ENCODE peak calls at places on chromosome 20, in four cellular contexts. U is B cell, W is GM10248, G is HFF-Myc. D is an unnamed sample.
A peak's percentile ranks its signal among the peaks of the same experiment; 100 is the strongest.

GRCh38 chr20:63441136-63441776 is 31.2 kb downstream of the KCNQ2 start:
- DNase-seq in U (no peak), W (peak; percentile 73), G (no peak), D (peak; percentile 93)

GRCh38 chr20:8796088-8796665 is 272.7 kb upstream of the PLCB4 start:
- DNase-seq in U (no peak), G (no peak), W (no peak), D (no peak)

GRCh38 chr20:15111654-15112053 is 774.2 kb upstream of the FLRT3 start:
- DNase-seq in W (no peak), U (no peak), G (no peak), D (no peak)

GRCh38 chr20:21102691-21103311 is 3.4 kb downstream of the LINC00237 start:
- DNase-seq in U (no peak), W (peak; percentile 55), G (no peak), D (peak; percentile 49)

GRCh38 chr20:51381557-51381956 is 161.0 kb downstream of the NFATC2 start:
- DNase-seq in U (no peak), W (no peak), G (no peak), D (no peak)

GRCh38 chr20:43043887-43044286 is 145.8 kb downstream of the PTPRT start:
- DNase-seq in G (no peak), U (no peak), W (no peak), D (no peak)

GRCh38 chr20:62850333-62850974 is 11.2 kb downstream of the TCFL5 start:
- DNase-seq in W (no peak), G (no peak), U (no peak), D (no peak)

GRCh38 chr20:6160736-6161135 is 37.9 kb upstream of the FERMT1 start:
- DNase-seq in W (no peak), U (no peak), G (no peak), D (no peak)

GRCh38 chr20:11838076-11838636 is 79.5 kb upstream of the BTBD3 start:
- DNase-seq in W (no peak), U (no peak), G (no peak), D (no peak)

GRCh38 chr20:35013421-35014411 is 58.0 kb downstream of the MYH7B start:
- DNase-seq in W (no peak), U (no peak), G (no peak), D (no peak)

GRCh38 chr20:35135867-35136586 is 11.1 kb downstream of the EDEM2 start:
- DNase-seq in U (no peak), W (no peak), G (no peak), D (no peak)

GRCh38 chr20:51910202-51911050 is 108.1 kb upstream of the SALL4 start:
- DNase-seq in W (no peak), G (no peak), U (no peak), D (no peak)

GRCh38 chr20:3082955-3083952 is 1.3 kb downstream of the AVP start:
- DNase-seq in U (no peak), W (no peak), G (no peak), D (no peak)

GRCh38 chr20:33465536-33466302 is 22.2 kb upstream of the SNTA1 start:
- DNase-seq in U (no peak), G (no peak), W (no peak), D (no peak)

GRCh38 chr20:24027229-24027628 is 38.6 kb upstream of the GGTLC1 start:
- DNase-seq in G (no peak), W (no peak), U (peak; percentile 47), D (peak; percentile 89)

GRCh38 chr20:40493071-40493470 is 196.0 kb downstream of the MAFB start:
- DNase-seq in G (no peak), U (no peak), W (no peak), D (no peak)

GRCh38 chr20:840503-840857 is 7.0 kb downstream of the FAM110A start:
- DNase-seq in W (no peak), G (no peak), U (no peak), D (no peak)

GRCh38 chr20:50108571-50109235 is 4.2 kb downstream of the UBE2V1 start:
- DNase-seq in U (no peak), W (no peak), G (no peak), D (no peak)

GRCh38 chr20:4283011-4283410 is 267.7 kb upstream of the RNF24 start:
- DNase-seq in G (no peak), W (no peak), U (no peak), D (no peak)

GRCh38 chr20:48339986-48340884 is 487.6 kb downstream of the PREX1 start:
- DNase-seq in G (no peak), W (no peak), U (peak; percentile 39), D (peak; percentile 9)

GRCh38 chr20:26209171-26209941 is 512.7 kb upstream of the ZNF337 start:
- DNase-seq in W (peak; percentile 13), U (no peak), G (no peak), D (peak; percentile 3)

GRCh38 chr20:24616258-24617079 is 147.0 kb downstream of the SYNDIG1 start:
- DNase-seq in G (no peak), W (no peak), U (no peak), D (no peak)

GRCh38 chr20:53598140-53599038 is 4.8 kb upstream of the ZNF217 start:
- DNase-seq in U (no peak), W (no peak), G (no peak), D (peak; percentile 63)

GRCh38 chr20:24741673-24742072 is 207.4 kb upstream of the CST7 start:
- DNase-seq in G (no peak), U (no peak), W (no peak), D (no peak)

GRCh38 chr20:13883425-13883824 is 98.6 kb downstream of the NDUFAF5 start:
- DNase-seq in W (no peak), U (no peak), G (no peak), D (no peak)

GRCh38 chr20:3661060-3661820 is 2.0 kb downstream of the GFRA4 start:
- DNase-seq in G (no peak), U (no peak), W (no peak), D (no peak)

GRCh38 chr20:15339264-15339663 is 1001.9 kb upstream of the FLRT3 start:
- DNase-seq in G (no peak), U (no peak), W (no peak), D (no peak)

GRCh38 chr20:37095609-37096414 is at the start of gene RBL1:
- DNase-seq in U (peak; percentile 89), G (peak; percentile 31), W (peak; percentile 87), D (peak; percentile 94)
- TF ChIP-seq CTCF in U (peak; percentile 13), G (peak; percentile 44), W (peak; percentile 17), D (no peak)

DNA sequence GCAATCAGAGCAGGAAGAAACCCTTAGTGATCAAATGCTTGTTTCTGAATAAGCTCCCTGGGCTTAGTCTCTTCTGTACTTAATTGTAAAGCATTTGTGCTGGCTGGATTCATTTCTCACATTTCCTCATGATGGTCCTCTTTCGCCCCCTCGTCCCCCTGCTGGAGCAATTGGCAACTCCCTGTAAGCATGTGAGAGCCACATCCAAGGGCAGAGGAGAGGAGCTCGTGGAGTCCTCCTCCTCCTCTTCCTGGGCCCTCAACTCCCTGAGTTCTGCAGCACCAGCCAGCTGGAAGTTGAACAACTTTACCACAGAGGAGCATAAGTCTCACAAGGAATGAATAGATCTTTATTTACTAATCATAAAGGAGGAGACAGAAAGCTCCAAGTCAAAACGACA is 12.6 kb downstream of the ANKEF1 start:
- DNase-seq in U (no peak), W (no peak), G (no peak), D (peak; percentile 12)
- TF ChIP-seq CTCF in U (no peak), W (no peak), G (peak; percentile 42), D (no peak)

DNA sequence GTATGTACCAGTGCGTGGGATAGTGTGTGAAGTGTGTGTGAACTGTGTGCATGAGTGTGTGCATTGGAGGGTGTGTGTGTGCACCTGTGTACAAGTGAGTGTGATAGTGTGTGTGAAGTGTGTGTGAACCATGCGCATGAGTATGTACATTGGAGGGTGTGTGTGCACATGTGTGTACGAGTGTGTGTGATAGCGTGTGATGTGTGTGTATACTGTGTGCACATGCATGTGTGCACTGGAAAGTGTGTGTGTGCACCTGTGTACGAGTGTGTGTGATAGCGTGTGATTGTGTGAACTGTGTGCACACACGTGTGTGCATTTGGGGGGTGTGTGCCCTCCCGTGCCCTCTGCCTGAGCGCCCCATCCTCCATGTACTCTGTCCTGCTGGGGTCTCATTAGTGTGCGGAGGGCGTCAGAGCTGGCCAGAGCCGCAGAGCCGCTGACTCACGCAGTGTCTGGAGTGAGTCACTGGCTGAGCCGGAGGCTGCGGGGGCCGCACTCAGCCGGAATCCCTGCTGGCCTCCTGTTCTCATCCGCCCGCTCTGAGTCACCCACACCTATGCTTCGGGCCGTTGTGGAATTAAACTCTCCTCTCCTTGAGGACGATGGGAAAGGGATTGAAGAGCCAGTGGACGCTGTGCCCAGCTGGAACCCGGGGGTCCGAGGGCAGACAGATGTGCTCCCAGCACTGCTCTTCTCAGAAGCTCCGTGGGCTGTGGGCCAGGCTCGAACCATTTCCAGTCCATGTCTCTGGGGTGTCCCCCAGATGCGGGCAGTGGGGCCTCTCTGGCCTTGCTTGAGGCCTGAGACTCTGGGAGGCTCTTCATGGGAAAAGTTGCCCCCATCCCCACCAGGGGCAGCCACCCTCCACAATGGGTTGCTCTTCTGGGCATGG is 27.3 kb upstream of the STX16 start:
- DNase-seq in U (no peak), W (no peak), G (peak; percentile 85), D (no peak)
- TF ChIP-seq CTCF in U (no peak), W (no peak), G (no peak), D (no peak)

GRCh38 chr20:56515657-56516381 is 8.7 kb upstream of the FAM209A start:
- DNase-seq in U (no peak), G (no peak), W (no peak), D (no peak)
- TF ChIP-seq CTCF in U (no peak), G (no peak), W (peak; percentile 24), D (no peak)

DNA sequence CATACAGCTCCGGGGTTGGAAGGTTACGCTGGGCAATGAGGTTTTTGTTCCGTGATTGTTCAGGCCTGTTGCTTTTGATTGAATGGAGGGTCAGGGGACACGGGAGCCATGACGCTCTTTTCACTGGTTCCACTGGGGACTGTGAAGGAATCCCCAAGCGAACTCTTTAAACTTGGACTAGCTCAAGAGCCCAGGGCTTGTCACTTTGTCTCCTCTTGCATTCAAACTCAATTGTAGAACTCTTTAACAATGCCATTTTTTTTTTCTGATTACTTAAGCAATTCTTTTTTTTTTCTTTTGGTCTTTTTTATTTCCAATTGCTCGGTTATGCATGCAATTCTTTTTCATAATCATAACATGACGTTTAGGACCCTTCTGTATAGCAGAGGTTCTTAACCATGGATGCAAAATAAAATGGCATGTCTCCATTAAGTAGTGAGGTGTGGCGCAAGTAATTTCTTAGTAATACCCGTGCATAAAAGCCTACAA is 402 bp upstream of the BFSP1 start:
- DNase-seq in U (no peak), G (no peak), W (no peak), D (no peak)
- TF ChIP-seq CTCF in U (no peak), G (no peak), W (no peak), D (no peak)

GRCh38 chr20:37484386-37484785 is 36.7 kb upstream of the NNAT start:
- DNase-seq in G (no peak), W (no peak), U (no peak), D (no peak)
- TF ChIP-seq CTCF in G (no peak), W (no peak), U (no peak), D (no peak)